ENCODE peak calls at places on chromosomes 5 and 9, in seven cellular contexts. Z, W, R, F, N, K and S are unnamed samples.

GRCh38 chr9:90095682-90096081 is 490.9 kb downstream of the GADD45G start:
- DNase-seq in R (no peak), F (no peak), Z (no peak), K (no peak), W (no peak), N (no peak), S (no peak)

GRCh38 chr9:37801287-37801850 is 772 bp downstream of the DCAF10 start:
- DNase-seq in N (peak), F (no peak), K (peak), W (no peak), R (no peak), Z (no peak), S (peak)

GRCh38 chr9:126842977-126843799 is 17.3 kb upstream of the ZBTB34 start:
- DNase-seq in Z (no peak), W (no peak), R (no peak), K (no peak), N (no peak), F (no peak), S (no peak)

GRCh38 chr5:149801307-149801985 is 71.3 kb downstream of the PPARGC1B start:
- DNase-seq in R (no peak), N (no peak), F (no peak), K (no peak), W (no peak), Z (no peak), S (no peak)

GRCh38 chr9:131500377-131500776 is 2.3 kb upstream of the POMT1 start:
- DNase-seq in N (peak), R (no peak), K (no peak), W (no peak), F (peak), Z (peak), S (no peak)

GRCh38 chr5:74934949-74935751 is 69.0 kb upstream of the FAM169A start:
- DNase-seq in W (peak), K (no peak), R (no peak), N (peak), F (no peak), Z (no peak), S (peak)

GRCh38 chr9:37410969-37411785 is 11.3 kb upstream of the GRHPR start:
- DNase-seq in K (no peak), F (no peak), R (no peak), N (no peak), W (no peak), Z (no peak), S (peak)

GRCh38 chr9:6632516-6633328 is 12.8 kb downstream of the GLDC start:
- DNase-seq in K (peak), N (no peak), W (no peak), F (no peak), Z (no peak), R (no peak), S (peak)

GRCh38 chr5:42870882-42871418 is 59.3 kb upstream of the SELENOP start:
- DNase-seq in Z (no peak), R (no peak), W (no peak), F (no peak), K (peak), N (peak), S (peak)

GRCh38 chr5:124342027-124342471 is 404.4 kb downstream of the ZNF608 start:
- DNase-seq in Z (no peak), W (no peak), R (no peak), K (no peak), N (no peak), F (no peak), S (no peak)

GRCh38 chr9:129761901-129762359 is 9.1 kb upstream of the PTGES start:
- DNase-seq in Z (no peak), N (peak), R (no peak), F (no peak), W (no peak), K (peak), S (no peak)

GRCh38 chr5:127872494-127872893 is 169.3 kb downstream of the CCDC192 start:
- DNase-seq in K (no peak), Z (no peak), W (no peak), R (no peak), F (no peak), N (no peak), S (no peak)

GRCh38 chr5:145189786-145190185 is 645.4 kb downstream of the PRELID2 start:
- DNase-seq in R (no peak), F (no peak), Z (no peak), W (no peak), N (no peak), K (no peak), S (no peak)

GRCh38 chr5:4104831-4105597 is 509.4 kb downstream of the IRX1 start:
- DNase-seq in K (no peak), N (no peak), F (no peak), R (no peak), W (no peak), Z (no peak), S (no peak)

GRCh38 chr9:135607401-135608293 is 31.7 kb downstream of the GLT6D1 start:
- DNase-seq in K (peak), F (no peak), N (no peak), Z (no peak), W (no peak), R (no peak), S (no peak)

GRCh38 chr5:321233-321725 is at the start of gene AHRR:
- DNase-seq in N (peak), R (peak), Z (no peak), F (no peak), W (no peak), K (peak), S (peak)

GRCh38 chr5:122849746-122850145 is 4.3 kb downstream of the SNX24 start:
- DNase-seq in F (no peak), K (no peak), R (no peak), N (peak), Z (no peak), W (no peak), S (no peak)

GRCh38 chr5:7434937-7435336 is 39.0 kb downstream of the ADCY2 start:
- DNase-seq in N (no peak), K (no peak), R (no peak), F (no peak), Z (no peak), W (no peak), S (no peak)

GRCh38 chr5:113487779-113488644 is at the start of gene MCC:
- DNase-seq in N (peak), F (no peak), R (peak), K (peak), Z (no peak), W (peak), S (peak)

GRCh38 chr5:147188200-147189108 is 46.4 kb upstream of the STK32A start:
- DNase-seq in K (peak), R (peak), Z (no peak), N (peak), F (no peak), W (peak), S (peak)

GRCh38 chr9:15578719-15579118 is 25.9 kb downstream of the CCDC171 start:
- DNase-seq in N (no peak), W (no peak), F (no peak), K (no peak), Z (no peak), R (no peak), S (no peak)

GRCh38 chr9:92720807-92721535 is 43.7 kb downstream of the BICD2 start:
- DNase-seq in W (no peak), R (no peak), K (no peak), N (no peak), Z (no peak), F (no peak), S (no peak)

GRCh38 chr5:147857302-147858129 is 21.0 kb upstream of the SCGB3A2 start:
- DNase-seq in F (peak), R (peak), W (peak), N (peak), K (peak), Z (no peak), S (peak)

GRCh38 chr9:23341346-23341745 is 484.7 kb downstream of the ELAVL2 start:
- DNase-seq in R (no peak), N (no peak), W (no peak), K (no peak), Z (no peak), F (no peak), S (no peak)

GRCh38 chr5:52725781-52726180 is 61.9 kb upstream of the ITGA1 start:
- DNase-seq in N (no peak), K (peak), R (no peak), Z (no peak), W (no peak), F (no peak), S (no peak)

GRCh38 chr9:134704499-134704898 is 62.9 kb downstream of the COL5A1 start:
- DNase-seq in N (no peak), Z (no peak), F (no peak), W (no peak), K (no peak), R (no peak), S (no peak)

GRCh38 chr9:3751125-3751758 is 225.4 kb upstream of the RFX3 start:
- DNase-seq in W (no peak), Z (no peak), F (no peak), K (no peak), R (no peak), N (peak), S (peak)

GRCh38 chr5:157947156-157947555 is 88.2 kb upstream of the CLINT1 start:
- DNase-seq in N (no peak), R (no peak), K (no peak), W (no peak), F (no peak), Z (no peak), S (peak)

GRCh38 chr5:7425830-7426229 is 29.9 kb downstream of the ADCY2 start:
- DNase-seq in W (no peak), F (no peak), K (no peak), Z (no peak), N (no peak), R (no peak), S (no peak)

GRCh38 chr9:72577212-72577753 is 55.9 kb downstream of the TMC1 start:
- DNase-seq in Z (no peak), N (peak), R (no peak), K (no peak), F (no peak), W (peak), S (peak)

GRCh38 chr9:88775966-88776365 is 215.3 kb upstream of the S1PR3 start:
- DNase-seq in F (no peak), W (no peak), K (no peak), R (no peak), Z (no peak), N (no peak), S (no peak)

GRCh38 chr9:134330590-134330989 is 4.3 kb downstream of the RXRA start:
- DNase-seq in K (no peak), Z (no peak), F (no peak), R (no peak), W (no peak), N (no peak), S (no peak)

GRCh38 chr9:130263601-130264413 is 1.8 kb upstream of the HMCN2 start:
- DNase-seq in Z (no peak), R (no peak), K (no peak), N (peak), W (peak), F (no peak), S (peak)

GRCh38 chr9:116877072-116877471 is 190.0 kb downstream of the TRIM32 start:
- DNase-seq in W (no peak), F (no peak), N (no peak), K (no peak), Z (no peak), R (no peak), S (no peak)

GRCh38 chr9:133862585-133863041 is 124.5 kb upstream of the SARDH start:
- DNase-seq in Z (no peak), F (no peak), W (no peak), N (no peak), R (no peak), K (no peak), S (no peak)